ENCODE peak calls at places on chromosomes 2 and 18, in nine cellular contexts. B, L, A, I, N, V, U, H and C are unnamed samples. For H3K4me1, the result is how much of the 10 kb centered on the place peaks cover.

GRCh38 chr18:75916641-75916982 is 489.1 kb upstream of the SMIM21 start:
- DNase-seq in B (no peak), L (no peak), A (no peak), I (no peak), N (no peak), V (no peak), U (no peak), H (no peak), C (no peak)

GRCh38 chr2:216445489-216445888 is 33.2 kb downstream of the SMARCAL1 start:
- DNase-seq in B (no peak), L (no peak), A (no peak), I (no peak), N (no peak), V (no peak), U (no peak), H (no peak), C (no peak)

GRCh38 chr2:43169987-43170732 is 56.2 kb downstream of the ZFP36L2 start:
- DNase-seq in B (no peak), L (no peak), A (peak), I (no peak), N (no peak), V (no peak), U (no peak), H (no peak), C (peak)

GRCh38 chr2:95305341-95306058 is 8.4 kb downstream of the KCNIP3 start:
- DNase-seq in B (peak), L (no peak), A (peak), I (no peak), N (no peak), V (no peak), U (no peak), H (no peak), C (peak)

GRCh38 chr18:26792661-26793060 is 72.8 kb downstream of the AQP4 start:
- DNase-seq in B (no peak), L (peak), A (no peak), I (no peak), N (no peak), V (no peak), U (no peak), H (no peak), C (no peak)

GRCh38 chr2:109376115-109376514 is 237.7 kb downstream of the SEPTIN10 start:
- DNase-seq in B (no peak), L (no peak), A (peak), I (no peak), N (no peak), V (peak), U (no peak), H (no peak), C (peak)

GRCh38 chr2:224162122-224162521 is 123.0 kb upstream of the SERPINE2 start:
- DNase-seq in B (no peak), L (no peak), A (no peak), I (no peak), N (no peak), V (no peak), U (no peak), H (no peak), C (no peak)

GRCh38 chr18:79881695-79882094 is 69.8 kb downstream of the SLC66A2 start:
- DNase-seq in B (no peak), L (no peak), A (no peak), I (no peak), N (no peak), V (peak), U (no peak), H (no peak), C (no peak)

GRCh38 chr2:61436092-61436491 is 34.8 kb downstream of the USP34 start:
- DNase-seq in B (no peak), L (no peak), A (no peak), I (no peak), N (no peak), V (no peak), U (no peak), H (no peak), C (peak)

GRCh38 chr2:95268208-95269035 is 5.8 kb upstream of the PROM2 start:
- DNase-seq in B (peak), L (no peak), A (peak), I (no peak), N (no peak), V (peak), U (peak), H (no peak), C (no peak)

GRCh38 chr2:223923976-223924375 is 21.2 kb downstream of the WDFY1 start:
- DNase-seq in B (no peak), L (no peak), A (no peak), I (no peak), N (no peak), V (no peak), U (no peak), H (no peak), C (no peak)

GRCh38 chr2:83971547-83971946 is 487.5 kb downstream of the SUCLG1 start:
- DNase-seq in B (no peak), L (peak), A (no peak), I (no peak), N (no peak), V (no peak), U (no peak), H (no peak), C (no peak)

GRCh38 chr2:210558708-210559107 is 2.3 kb downstream of the CPS1 start:
- DNase-seq in B (no peak), L (no peak), A (no peak), I (no peak), N (no peak), V (no peak), U (no peak), H (no peak), C (no peak)

DNA sequence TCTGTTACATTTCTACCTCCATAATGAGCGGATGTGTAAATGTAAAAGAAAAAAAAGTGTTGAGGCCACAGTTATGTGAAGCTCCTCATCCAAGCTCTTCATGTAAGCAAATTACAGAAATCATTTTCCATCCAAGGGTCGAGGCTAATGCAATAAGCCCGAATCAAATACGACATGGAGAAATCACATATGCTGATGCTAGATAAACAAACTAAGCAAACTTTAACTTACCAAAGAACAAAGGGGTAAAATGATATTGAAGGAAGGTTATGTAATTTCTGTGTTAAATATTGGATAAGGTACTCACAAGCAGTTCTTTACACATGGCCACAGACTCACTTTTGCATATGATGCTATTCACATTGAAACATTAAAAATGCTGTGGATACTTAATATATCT is 310.2 kb upstream of the ID2 start:
- DNase-seq in B (no peak), L (no peak), A (no peak), I (no peak), N (no peak), V (no peak), U (no peak), H (no peak), C (no peak)
- H3K4me1 ChIP-seq in B (under half), L (under half), A (under half), I (under half), N (under half), V (under half), U (under half), H (under half), C (under half)

GRCh38 chr2:46537624-46538023 is 58.3 kb downstream of the TMEM247 start:
- DNase-seq in B (no peak), L (no peak), A (no peak), I (no peak), N (no peak), V (no peak), U (no peak), H (no peak), C (no peak)

GRCh38 chr2:46540496-46541342 is 61.4 kb downstream of the TMEM247 start:
- DNase-seq in B (no peak), L (peak), A (no peak), I (no peak), N (no peak), V (no peak), U (no peak), H (no peak), C (no peak)

GRCh38 chr2:46537046-46537445 is 57.7 kb downstream of the TMEM247 start:
- DNase-seq in B (no peak), L (peak), A (no peak), I (no peak), N (no peak), V (no peak), U (no peak), H (no peak), C (no peak)

GRCh38 chr2:46538393-46538792 is 59.0 kb downstream of the TMEM247 start:
- DNase-seq in B (no peak), L (no peak), A (no peak), I (no peak), N (no peak), V (no peak), U (no peak), H (no peak), C (no peak)

GRCh38 chr2:46539327-46540276 is 60.2 kb downstream of the TMEM247 start:
- DNase-seq in B (no peak), L (no peak), A (no peak), I (no peak), N (no peak), V (no peak), U (no peak), H (no peak), C (no peak)
- H3K4me1 ChIP-seq in B (under half), L (under half), A (under half), I (under half), N (under half), V (under half), U (under half), H (under half), C (under half)

GRCh38 chr2:150480241-150480640 is 7.2 kb downstream of the RND3 start:
- DNase-seq in B (no peak), L (peak), A (peak), I (no peak), N (no peak), V (no peak), U (no peak), H (no peak), C (no peak)

GRCh38 chr2:150479075-150479915 is 8.2 kb downstream of the RND3 start:
- DNase-seq in B (no peak), L (no peak), A (no peak), I (no peak), N (no peak), V (no peak), U (no peak), H (no peak), C (no peak)

GRCh38 chr2:150482111-150482510 is 5.4 kb downstream of the RND3 start:
- DNase-seq in B (no peak), L (no peak), A (no peak), I (no peak), N (no peak), V (no peak), U (no peak), H (no peak), C (no peak)

GRCh38 chr2:150482667-150483260 is 4.7 kb downstream of the RND3 start:
- DNase-seq in B (no peak), L (no peak), A (no peak), I (no peak), N (no peak), V (no peak), U (no peak), H (no peak), C (no peak)

GRCh38 chr2:150480971-150481830 is 6.3 kb downstream of the RND3 start:
- DNase-seq in B (no peak), L (no peak), A (no peak), I (no peak), N (no peak), V (no peak), U (no peak), H (no peak), C (no peak)
- H3K4me1 ChIP-seq in B (half or more), L (under half), A (under half), I (under half), N (half or more), V (under half), U (half or more), H (under half), C (under half)

DNA sequence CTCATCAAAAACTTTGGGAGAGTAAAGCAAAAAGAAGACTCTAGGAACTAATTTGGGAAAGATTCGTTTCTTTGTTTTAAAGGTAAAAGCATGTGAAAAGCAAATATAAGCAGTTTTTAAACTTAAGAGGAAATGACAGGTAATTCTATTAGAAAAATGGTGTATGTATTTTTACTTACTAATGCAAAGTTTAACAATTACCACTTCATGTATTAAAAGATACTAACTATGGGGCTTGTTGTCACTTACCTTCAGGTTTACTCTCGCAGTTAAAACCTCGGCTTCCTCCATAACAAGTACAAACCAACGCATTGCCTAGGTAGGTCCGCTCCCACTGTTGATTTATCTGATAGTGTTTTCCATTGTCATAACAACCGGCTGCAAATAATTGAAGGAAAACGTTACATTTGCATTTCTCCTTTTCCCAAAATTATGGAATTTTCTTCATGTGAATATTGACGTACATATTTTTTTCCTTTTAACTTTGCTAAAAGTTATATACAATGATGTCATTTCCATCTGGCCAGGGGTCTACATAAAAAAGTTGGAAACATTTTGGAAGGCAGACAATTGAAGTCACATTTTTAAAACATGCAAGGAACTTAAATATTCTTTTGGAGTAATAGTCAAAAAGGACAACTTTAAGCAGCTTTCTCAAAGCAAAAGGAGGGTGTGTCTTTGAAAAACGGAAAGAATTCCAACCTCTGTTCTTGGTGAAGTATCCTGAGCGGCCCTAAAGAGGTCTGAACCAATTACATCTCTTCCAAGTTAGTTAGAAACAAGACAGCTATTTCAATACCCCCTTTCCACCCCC is 1.2 kb downstream of the FN1 start:
- DNase-seq in B (no peak), L (peak), A (no peak), I (no peak), N (no peak), V (no peak), U (no peak), H (no peak), C (no peak)
- H3K4me1 ChIP-seq in B (under half), L (under half), A (under half), I (under half), N (under half), V (under half), U (half or more), H (under half), C (under half)

DNA sequence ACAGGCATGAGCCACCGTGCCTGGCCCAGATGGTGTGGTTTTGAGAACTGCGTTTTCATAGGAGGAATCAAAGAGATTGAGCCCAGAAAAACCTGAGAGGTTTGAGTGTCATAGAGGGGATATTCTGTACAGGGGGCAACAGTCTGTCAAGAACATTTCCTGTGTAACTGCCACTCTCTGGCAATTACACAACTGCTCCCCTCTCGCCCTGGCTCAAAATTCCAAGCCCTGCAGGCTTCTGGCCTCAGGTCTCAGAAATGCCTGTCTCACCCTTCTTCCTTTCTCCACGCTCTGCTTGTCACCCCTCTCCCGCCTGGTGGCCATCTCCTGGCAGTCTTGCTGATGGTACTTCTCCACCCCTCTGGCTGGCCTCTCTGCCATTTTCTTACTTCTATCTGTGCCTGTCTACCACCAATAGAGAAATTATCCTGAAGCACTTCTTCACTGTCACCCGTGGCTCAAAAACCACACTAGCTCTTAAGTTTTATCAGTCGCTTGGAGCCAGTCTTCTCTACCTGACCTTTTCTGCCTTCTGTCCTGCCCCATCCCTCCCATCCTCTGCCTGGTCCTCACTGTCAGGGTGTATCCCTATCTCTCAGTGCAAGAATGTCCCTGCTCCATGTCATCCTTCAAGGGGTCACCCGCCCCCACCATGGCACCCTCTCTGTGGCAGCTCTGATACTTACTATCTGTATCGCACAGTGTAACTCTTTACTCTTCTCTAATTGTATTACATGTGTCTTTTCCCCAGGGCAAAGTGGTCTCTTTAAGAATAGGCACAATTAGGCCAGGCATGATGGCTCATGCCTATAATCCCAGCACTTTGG is 4.2 kb downstream of the VAMP5 start:
- DNase-seq in B (no peak), L (peak), A (no peak), I (no peak), N (no peak), V (no peak), U (no peak), H (no peak), C (no peak)
- H3K4me1 ChIP-seq in B (under half), L (under half), A (half or more), I (under half), N (half or more), V (under half), U (half or more), H (under half), C (under half)

GRCh38 chr2:31386172-31386571 is 28.4 kb downstream of the XDH start:
- DNase-seq in B (no peak), L (no peak), A (no peak), I (no peak), N (no peak), V (no peak), U (no peak), H (no peak), C (no peak)
- H3K4me1 ChIP-seq in B (under half), L (under half), A (under half), I (under half), N (under half), V (under half), U (under half), H (under half), C (under half)